ENCODE peak calls at places on chromosomes 3 and 15, in six cellular contexts. One of them, this sample, is unnamed.

GRCh38 chr15:74793135-74794028 is 11.5 kb downstream of the CSK start:
- DNase-seq in aorta: no peak
- DNase-seq in suprapubic skin: no peak
- DNase-seq in ascending aorta: no peak
- DNase-seq in uterus: no peak
- DNase-seq in Caco-2: no peak
- DNase-seq in this sample: no peak

GRCh38 chr3:131795382-131796085 is 239.3 kb downstream of the CPNE4 start:
- DNase-seq in aorta: no peak
- DNase-seq in ascending aorta: no peak
- DNase-seq in uterus: no peak
- DNase-seq in suprapubic skin: no peak
- DNase-seq in Caco-2: no peak
- DNase-seq in this sample: no peak

GRCh38 chr15:92879949-92880725 is 20.0 kb upstream of the CHD2 start:
- DNase-seq in uterus: no peak
- DNase-seq in suprapubic skin: no peak
- DNase-seq in aorta: no peak
- DNase-seq in Caco-2: no peak
- DNase-seq in ascending aorta: no peak
- DNase-seq in this sample: no peak

GRCh38 chr3:48852151-48852550 is 4.5 kb upstream of the PRKAR2A start:
- DNase-seq in ascending aorta: no peak
- DNase-seq in suprapubic skin: no peak
- DNase-seq in Caco-2: no peak
- DNase-seq in uterus: no peak
- DNase-seq in aorta: no peak
- DNase-seq in this sample: no peak

GRCh38 chr3:13851997-13852637 is 27.8 kb downstream of the WNT7A start:
- DNase-seq in ascending aorta: no peak
- DNase-seq in Caco-2: no peak
- DNase-seq in suprapubic skin: no peak
- DNase-seq in aorta: no peak
- DNase-seq in uterus: no peak
- DNase-seq in this sample: no peak

GRCh38 chr15:52112203-52112750 is 298 bp downstream of the BCL2L10 start:
- DNase-seq in suprapubic skin: no peak
- DNase-seq in uterus: no peak
- DNase-seq in Caco-2: peak; percentile 62
- DNase-seq in ascending aorta: no peak
- DNase-seq in aorta: no peak
- DNase-seq in this sample: no peak

GRCh38 chr3:109098245-109098644 is 19.7 kb downstream of the MORC1 start:
- DNase-seq in Caco-2: peak; percentile 49
- DNase-seq in suprapubic skin: no peak
- DNase-seq in uterus: no peak
- DNase-seq in aorta: no peak
- DNase-seq in ascending aorta: no peak
- DNase-seq in this sample: no peak

GRCh38 chr3:180802837-180803236 is 109.6 kb upstream of the FXR1 start:
- DNase-seq in Caco-2: peak; percentile 11
- DNase-seq in aorta: no peak
- DNase-seq in uterus: no peak
- DNase-seq in ascending aorta: no peak
- DNase-seq in suprapubic skin: no peak
- DNase-seq in this sample: no peak

GRCh38 chr3:151439652-151440125 is 21.2 kb downstream of the IGSF10 start:
- DNase-seq in uterus: no peak
- DNase-seq in Caco-2: peak; percentile 74
- DNase-seq in aorta: no peak
- DNase-seq in suprapubic skin: no peak
- DNase-seq in ascending aorta: no peak
- DNase-seq in this sample: no peak

GRCh38 chr15:67554580-67554979 is 12.1 kb downstream of the MAP2K5 start:
- DNase-seq in suprapubic skin: no peak
- DNase-seq in aorta: no peak
- DNase-seq in Caco-2: no peak
- DNase-seq in uterus: no peak
- DNase-seq in ascending aorta: no peak
- DNase-seq in this sample: no peak

GRCh38 chr15:96893159-96893906 is 562.8 kb downstream of the NR2F2 start:
- DNase-seq in suprapubic skin: no peak
- DNase-seq in uterus: no peak
- DNase-seq in ascending aorta: no peak
- DNase-seq in aorta: no peak
- DNase-seq in Caco-2: peak; percentile 18
- DNase-seq in this sample: peak; percentile 20

GRCh38 chr3:50166309-50167019 is 11.3 kb downstream of the SEMA3F start:
- DNase-seq in Caco-2: no peak
- DNase-seq in aorta: no peak
- DNase-seq in uterus: no peak
- DNase-seq in suprapubic skin: no peak
- DNase-seq in ascending aorta: no peak
- DNase-seq in this sample: no peak

GRCh38 chr3:196193738-196194541 is 17.3 kb downstream of the ZDHHC19 start:
- DNase-seq in suprapubic skin: no peak
- DNase-seq in aorta: peak; percentile 86
- DNase-seq in Caco-2: no peak
- DNase-seq in ascending aorta: no peak
- DNase-seq in uterus: no peak
- DNase-seq in this sample: peak; percentile 41

GRCh38 chr3:133167340-133168024 is 129.3 kb downstream of the TMEM108 start:
- DNase-seq in ascending aorta: no peak
- DNase-seq in suprapubic skin: no peak
- DNase-seq in Caco-2: no peak
- DNase-seq in aorta: no peak
- DNase-seq in uterus: no peak
- DNase-seq in this sample: no peak

GRCh38 chr3:134425943-134426342 is 51.7 kb upstream of the AMOTL2 start:
- DNase-seq in aorta: no peak
- DNase-seq in ascending aorta: no peak
- DNase-seq in Caco-2: no peak
- DNase-seq in suprapubic skin: no peak
- DNase-seq in uterus: no peak
- DNase-seq in this sample: no peak

GRCh38 chr3:162034368-162034767 is 537.8 kb downstream of the OTOL1 start:
- DNase-seq in suprapubic skin: no peak
- DNase-seq in uterus: no peak
- DNase-seq in Caco-2: no peak
- DNase-seq in ascending aorta: no peak
- DNase-seq in aorta: no peak
- DNase-seq in this sample: no peak

GRCh38 chr15:27127834-27128570 is 157.0 kb downstream of the GABRG3 start:
- DNase-seq in Caco-2: no peak
- DNase-seq in uterus: no peak
- DNase-seq in aorta: no peak
- DNase-seq in suprapubic skin: no peak
- DNase-seq in ascending aorta: no peak
- DNase-seq in this sample: no peak

GRCh38 chr3:53775834-53776251 is 70.4 kb downstream of the CHDH start:
- DNase-seq in Caco-2: no peak
- DNase-seq in aorta: no peak
- DNase-seq in uterus: no peak
- DNase-seq in suprapubic skin: no peak
- DNase-seq in ascending aorta: no peak
- DNase-seq in this sample: no peak

GRCh38 chr15:67103869-67104268 is 38.5 kb downstream of the SMAD3 start:
- DNase-seq in suprapubic skin: no peak
- DNase-seq in aorta: no peak
- DNase-seq in uterus: no peak
- DNase-seq in Caco-2: no peak
- DNase-seq in ascending aorta: no peak
- DNase-seq in this sample: no peak

GRCh38 chr3:30629736-30630135 is 23.3 kb downstream of the TGFBR2 start:
- DNase-seq in aorta: no peak
- DNase-seq in Caco-2: no peak
- DNase-seq in ascending aorta: no peak
- DNase-seq in suprapubic skin: no peak
- DNase-seq in uterus: no peak
- DNase-seq in this sample: no peak

GRCh38 chr3:30631237-30631961 is 25.0 kb downstream of the TGFBR2 start:
- DNase-seq in uterus: no peak
- DNase-seq in aorta: no peak
- DNase-seq in Caco-2: no peak
- DNase-seq in ascending aorta: no peak
- DNase-seq in suprapubic skin: no peak
- DNase-seq in this sample: no peak

GRCh38 chr3:30628188-30628930 is 22.0 kb downstream of the TGFBR2 start:
- DNase-seq in Caco-2: no peak
- DNase-seq in uterus: no peak
- DNase-seq in suprapubic skin: no peak
- DNase-seq in aorta: no peak
- DNase-seq in ascending aorta: no peak
- DNase-seq in this sample: no peak

GRCh38 chr3:30630238-30631030 is 24.0 kb downstream of the TGFBR2 start:
- DNase-seq in Caco-2: no peak
- DNase-seq in aorta: no peak
- DNase-seq in uterus: no peak
- DNase-seq in suprapubic skin: no peak
- DNase-seq in ascending aorta: no peak
- DNase-seq in this sample: no peak

DNA sequence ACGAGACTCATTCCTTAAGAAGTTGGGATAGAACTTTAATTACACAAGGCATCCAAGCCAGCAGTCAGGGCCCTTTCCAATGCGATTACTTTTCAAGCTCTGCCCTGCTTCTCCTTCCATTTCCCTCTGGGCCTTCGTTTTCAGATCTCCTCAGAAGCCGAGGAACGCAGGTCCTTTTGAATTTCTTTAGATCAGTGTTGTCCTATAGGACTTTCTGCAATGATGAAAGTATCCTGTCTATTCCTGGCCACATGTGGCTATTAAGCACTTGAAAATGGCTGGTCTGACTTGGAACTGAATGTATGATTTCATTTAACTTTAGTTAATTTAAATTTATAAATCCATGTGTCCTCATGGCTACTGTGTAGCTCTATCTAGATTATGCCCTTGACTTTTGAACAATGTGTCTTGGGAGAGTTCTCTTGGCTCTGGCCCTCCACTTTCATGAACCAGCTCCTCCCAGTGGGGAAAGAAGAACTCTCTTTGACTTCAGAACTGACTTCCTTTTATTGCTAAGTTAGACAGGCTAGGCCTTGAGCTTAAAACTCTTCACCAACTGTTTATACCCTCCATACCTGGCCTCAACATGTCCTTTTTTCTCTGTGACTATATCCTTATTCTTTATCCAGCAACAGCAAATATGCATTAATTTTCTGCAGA is 22.7 kb downstream of the TGFBR2 start:
- DNase-seq in uterus: no peak
- DNase-seq in aorta: no peak
- DNase-seq in suprapubic skin: no peak
- DNase-seq in ascending aorta: no peak
- DNase-seq in Caco-2: peak; percentile 27
- DNase-seq in this sample: no peak
- H3K4me1 ChIP-seq in uterus: peaks cover 6% of the 10 kb centered on the region
- H3K4me1 ChIP-seq in aorta: peaks cover 15% of the 10 kb centered on the region
- H3K4me1 ChIP-seq in suprapubic skin: peaks cover 91% of the 10 kb centered on the region
- H3K4me1 ChIP-seq in ascending aorta: peaks cover 20% of the 10 kb centered on the region
- H3K4me1 ChIP-seq in Caco-2: peaks cover 75% of the 10 kb centered on the region
- H3K4me1 ChIP-seq in this sample: peaks cover 84% of the 10 kb centered on the region

GRCh38 chr15:63504247-63504978 is at the start of gene USP3:
- DNase-seq in aorta: peak; percentile 97
- DNase-seq in ascending aorta: peak; percentile 86
- DNase-seq in Caco-2: peak; percentile 95
- DNase-seq in suprapubic skin: peak; percentile 96
- DNase-seq in uterus: peak; percentile 97
- DNase-seq in this sample: peak; percentile 91
- H3K4me1 ChIP-seq in aorta: peaks cover 4% of the 10 kb centered on the region
- H3K4me1 ChIP-seq in ascending aorta: peaks cover 6% of the 10 kb centered on the region
- H3K4me1 ChIP-seq in Caco-2: peaks cover 25% of the 10 kb centered on the region
- H3K4me1 ChIP-seq in suprapubic skin: peaks cover 70% of the 10 kb centered on the region
- H3K4me1 ChIP-seq in uterus: peaks cover 14% of the 10 kb centered on the region
- H3K4me1 ChIP-seq in this sample: no peaks in the 10 kb centered on the region

GRCh38 chr3:81723732-81724313 is 37.6 kb downstream of the GBE1 start:
- DNase-seq in Caco-2: no peak
- DNase-seq in ascending aorta: no peak
- DNase-seq in uterus: no peak
- DNase-seq in suprapubic skin: no peak
- DNase-seq in aorta: no peak
- DNase-seq in this sample: no peak
- H3K4me1 ChIP-seq in Caco-2: no peaks in the 10 kb centered on the region
- H3K4me1 ChIP-seq in ascending aorta: no peaks in the 10 kb centered on the region
- H3K4me1 ChIP-seq in uterus: no peaks in the 10 kb centered on the region
- H3K4me1 ChIP-seq in suprapubic skin: no peaks in the 10 kb centered on the region
- H3K4me1 ChIP-seq in aorta: no peaks in the 10 kb centered on the region
- H3K4me1 ChIP-seq in this sample: no peaks in the 10 kb centered on the region

DNA sequence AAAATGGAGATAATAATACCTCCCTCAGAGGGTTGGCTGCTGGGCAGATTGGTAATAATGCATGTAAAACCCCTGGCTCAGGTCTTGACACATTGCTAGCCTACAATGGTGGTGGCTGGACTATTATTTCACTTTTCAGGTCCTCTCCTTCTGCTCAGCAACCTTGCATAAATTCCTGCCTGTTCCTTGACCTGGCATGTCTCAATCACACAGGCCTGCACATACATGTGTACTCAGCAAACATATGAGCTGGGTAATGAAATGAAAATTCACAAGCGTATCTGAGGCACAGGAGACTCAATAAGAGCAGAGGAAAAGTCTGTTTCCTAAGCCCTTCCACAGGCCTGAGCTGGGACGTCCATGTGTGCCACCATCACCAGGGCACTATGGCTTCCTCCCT is 17.4 kb downstream of the VPS18 start:
- DNase-seq in Caco-2: no peak
- DNase-seq in ascending aorta: no peak
- DNase-seq in uterus: no peak
- DNase-seq in suprapubic skin: no peak
- DNase-seq in aorta: no peak
- DNase-seq in this sample: no peak
- H3K4me1 ChIP-seq in Caco-2: peaks cover 17% of the 10 kb centered on the region
- H3K4me1 ChIP-seq in ascending aorta: peaks cover 7% of the 10 kb centered on the region
- H3K4me1 ChIP-seq in uterus: no peaks in the 10 kb centered on the region
- H3K4me1 ChIP-seq in suprapubic skin: peaks cover 16% of the 10 kb centered on the region
- H3K4me1 ChIP-seq in aorta: no peaks in the 10 kb centered on the region
- H3K4me1 ChIP-seq in this sample: peaks cover 22% of the 10 kb centered on the region

GRCh38 chr15:64251121-64251520 is 88.3 kb upstream of the PPIB start:
- DNase-seq in suprapubic skin: no peak
- DNase-seq in ascending aorta: no peak
- DNase-seq in aorta: no peak
- DNase-seq in uterus: no peak
- DNase-seq in Caco-2: no peak
- DNase-seq in this sample: no peak
- H3K4me1 ChIP-seq in suprapubic skin: peaks cover 15% of the 10 kb centered on the region
- H3K4me1 ChIP-seq in ascending aorta: no peaks in the 10 kb centered on the region
- H3K4me1 ChIP-seq in aorta: no peaks in the 10 kb centered on the region
- H3K4me1 ChIP-seq in uterus: no peaks in the 10 kb centered on the region
- H3K4me1 ChIP-seq in Caco-2: peaks cover 39% of the 10 kb centered on the region
- H3K4me1 ChIP-seq in this sample: no peaks in the 10 kb centered on the region